ENCODE peak calls at places on chromosomes 3 and 15, in nine cellular contexts. I, F, Q, W, Z, O, V, Y and N are unnamed samples.

GRCh38 chr3:122151480-122151879 is 32.0 kb upstream of the CASR start:
- DNase-seq in I (no peak), F (no peak), Q (no peak), W (no peak), Z (no peak), O (no peak), V (no peak), Y (no peak), N (no peak)

GRCh38 chr15:39149636-39150035 is 431.2 kb upstream of the THBS1 start:
- DNase-seq in I (no peak), F (no peak), Q (no peak), W (no peak), Z (no peak), O (no peak), V (no peak), Y (no peak), N (no peak)

GRCh38 chr15:40911139-40911538 is 16.9 kb downstream of the VPS18 start:
- DNase-seq in I (no peak), F (no peak), Q (no peak), W (no peak), Z (no peak), O (no peak), V (no peak), Y (no peak), N (no peak)

GRCh38 chr15:74037171-74038117 is 42.9 kb downstream of the PML start:
- DNase-seq in I (no peak), F (no peak), Q (no peak), W (no peak), Z (no peak), O (no peak), V (no peak), Y (no peak), N (no peak)

GRCh38 chr3:186097663-186098451 is 11.0 kb downstream of the ETV5 start:
- DNase-seq in I (no peak), F (peak), Q (no peak), W (peak), Z (peak), O (peak), V (peak), Y (peak), N (peak)

GRCh38 chr3:16338999-16339398 is 74.0 kb downstream of the OXNAD1 start:
- DNase-seq in I (no peak), F (no peak), Q (no peak), W (no peak), Z (no peak), O (peak), V (no peak), Y (no peak), N (peak)

GRCh38 chr3:175270199-175270837 is 411.2 kb downstream of the NAALADL2 start:
- DNase-seq in I (no peak), F (no peak), Q (no peak), W (no peak), Z (no peak), O (peak), V (no peak), Y (no peak), N (peak)

GRCh38 chr3:52773361-52774065 is 2.8 kb upstream of the NEK4 start:
- DNase-seq in I (no peak), F (peak), Q (no peak), W (no peak), Z (peak), O (no peak), V (no peak), Y (no peak), N (no peak)

GRCh38 chr3:116446037-116446436 is 750 bp upstream of the LSAMP start:
- DNase-seq in I (no peak), F (no peak), Q (no peak), W (no peak), Z (no peak), O (no peak), V (peak), Y (no peak), N (no peak)

GRCh38 chr15:73052679-73053397 is 575 bp downstream of the NEO1 start:
- DNase-seq in I (peak), F (peak), Q (peak), W (peak), Z (peak), O (peak), V (peak), Y (peak), N (peak)

GRCh38 chr3:146640955-146641867 is 36.1 kb upstream of the PLSCR5 start:
- DNase-seq in I (no peak), F (no peak), Q (peak), W (peak), Z (no peak), O (peak), V (no peak), Y (peak), N (peak)

GRCh38 chr15:49154799-49155109 is 645 bp downstream of the COPS2 start:
- DNase-seq in I (no peak), F (no peak), Q (no peak), W (no peak), Z (no peak), O (no peak), V (no peak), Y (no peak), N (no peak)

GRCh38 chr15:101225658-101226057 is 26.2 kb downstream of the CHSY1 start:
- DNase-seq in I (no peak), F (no peak), Q (no peak), W (no peak), Z (no peak), O (no peak), V (no peak), Y (no peak), N (no peak)

GRCh38 chr3:157248590-157249425 is 88.9 kb upstream of the CCNL1 start:
- DNase-seq in I (no peak), F (no peak), Q (no peak), W (no peak), Z (no peak), O (peak), V (no peak), Y (peak), N (peak)

GRCh38 chr3:159186581-159186980 is 384.7 kb downstream of the MFSD1 start:
- DNase-seq in I (no peak), F (no peak), Q (no peak), W (no peak), Z (no peak), O (no peak), V (no peak), Y (no peak), N (no peak)

GRCh38 chr3:66938338-66938963 is 59.7 kb upstream of the KBTBD8 start:
- DNase-seq in I (no peak), F (no peak), Q (peak), W (peak), Z (peak), O (peak), V (peak), Y (peak), N (peak)

GRCh38 chr15:48566669-48567068 is 78.8 kb downstream of the FBN1 start:
- DNase-seq in I (no peak), F (no peak), Q (no peak), W (no peak), Z (no peak), O (peak), V (no peak), Y (no peak), N (peak)

GRCh38 chr3:189701934-189702693 is 70.9 kb downstream of the TP63 start:
- DNase-seq in I (no peak), F (no peak), Q (no peak), W (no peak), Z (no peak), O (no peak), V (no peak), Y (no peak), N (peak)

GRCh38 chr3:46703013-46703520 is 1.9 kb downstream of the TMIE start:
- DNase-seq in I (no peak), F (no peak), Q (no peak), W (no peak), Z (no peak), O (no peak), V (no peak), Y (no peak), N (no peak)

GRCh38 chr15:98730860-98731711 is 82.7 kb downstream of the IGF1R start:
- DNase-seq in I (no peak), F (no peak), Q (no peak), W (no peak), Z (no peak), O (no peak), V (no peak), Y (no peak), N (no peak)

GRCh38 chr3:115398481-115398880 is 224.8 kb upstream of the GAP43 start:
- DNase-seq in I (no peak), F (no peak), Q (no peak), W (no peak), Z (no peak), O (no peak), V (no peak), Y (no peak), N (no peak)

GRCh38 chr3:78978037-78978436 is 789.8 kb downstream of the ROBO1 start:
- DNase-seq in I (no peak), F (no peak), Q (no peak), W (no peak), Z (no peak), O (peak), V (no peak), Y (no peak), N (peak)

GRCh38 chr3:64049832-64050231 is 26.5 kb upstream of the PSMD6 start:
- DNase-seq in I (no peak), F (no peak), Q (no peak), W (no peak), Z (no peak), O (no peak), V (no peak), Y (no peak), N (no peak)

GRCh38 chr3:155995525-155996370 is 124.6 kb upstream of the KCNAB1 start:
- DNase-seq in I (no peak), F (no peak), Q (peak), W (no peak), Z (no peak), O (peak), V (no peak), Y (peak), N (peak)

GRCh38 chr15:69535101-69535638 is 82.6 kb downstream of the RPLP1 start:
- DNase-seq in I (no peak), F (no peak), Q (no peak), W (no peak), Z (no peak), O (peak), V (no peak), Y (no peak), N (peak)

GRCh38 chr15:88513195-88513594 is 33.3 kb downstream of the DET1 start:
- DNase-seq in I (no peak), F (no peak), Q (no peak), W (no peak), Z (no peak), O (peak), V (no peak), Y (no peak), N (no peak)

GRCh38 chr3:151971814-151972579 is 98.6 kb downstream of the SUCNR1 start:
- DNase-seq in I (no peak), F (no peak), Q (no peak), W (no peak), Z (peak), O (no peak), V (no peak), Y (peak), N (no peak)

GRCh38 chr15:31352283-31352880 is 25.7 kb downstream of the KLF13 start:
- DNase-seq in I (no peak), F (no peak), Q (no peak), W (no peak), Z (peak), O (peak), V (no peak), Y (no peak), N (no peak)

GRCh38 chr15:89429023-89429422 is 67.4 kb downstream of the RHCG start:
- DNase-seq in I (no peak), F (no peak), Q (no peak), W (no peak), Z (no peak), O (no peak), V (no peak), Y (no peak), N (no peak)

GRCh38 chr15:99406716-99407487 is 155.6 kb downstream of the LRRC28 start:
- DNase-seq in I (no peak), F (no peak), Q (no peak), W (no peak), Z (no peak), O (no peak), V (no peak), Y (no peak), N (no peak)

GRCh38 chr3:195918176-195918575 is 9.8 kb upstream of the TNK2 start:
- DNase-seq in I (no peak), F (peak), Q (no peak), W (no peak), Z (no peak), O (no peak), V (no peak), Y (no peak), N (no peak)

GRCh38 chr15:47383801-47384200 is 333.5 kb upstream of the SEMA6D start:
- DNase-seq in I (no peak), F (no peak), Q (no peak), W (no peak), Z (no peak), O (no peak), V (no peak), Y (no peak), N (no peak)

GRCh38 chr3:39383190-39383912 is at the start of gene SLC25A38:
- DNase-seq in I (peak), F (peak), Q (peak), W (peak), Z (peak), O (peak), V (peak), Y (peak), N (peak)

GRCh38 chr3:23455775-23456174 is 252.6 kb downstream of the UBE2E2 start:
- DNase-seq in I (no peak), F (no peak), Q (no peak), W (no peak), Z (no peak), O (peak), V (no peak), Y (no peak), N (peak)

GRCh38 chr3:51747840-51748239 is 31.2 kb downstream of the IQCF6 start:
- DNase-seq in I (no peak), F (no peak), Q (no peak), W (no peak), Z (no peak), O (no peak), V (no peak), Y (no peak), N (no peak)

GRCh38 chr3:132004571-132004970 is 30.2 kb downstream of the CPNE4 start:
- DNase-seq in I (no peak), F (no peak), Q (no peak), W (no peak), Z (no peak), O (peak), V (no peak), Y (no peak), N (peak)

GRCh38 chr3:141426404-141427034 is 58.2 kb downstream of the ZBTB38 start:
- DNase-seq in I (no peak), F (peak), Q (no peak), W (peak), Z (peak), O (peak), V (no peak), Y (no peak), N (peak)

GRCh38 chr3:13549513-13550256 is 760 bp downstream of the FBLN2 start:
- DNase-seq in I (no peak), F (no peak), Q (no peak), W (no peak), Z (no peak), O (no peak), V (no peak), Y (no peak), N (no peak)

GRCh38 chr3:179942560-179943075 is 94.1 kb downstream of the PEX5L start:
- DNase-seq in I (no peak), F (no peak), Q (no peak), W (no peak), Z (no peak), O (no peak), V (no peak), Y (no peak), N (no peak)

GRCh38 chr3:179948740-179949139 is 88.0 kb downstream of the PEX5L start:
- DNase-seq in I (no peak), F (no peak), Q (no peak), W (no peak), Z (no peak), O (no peak), V (no peak), Y (no peak), N (no peak)

GRCh38 chr3:179945569-179945968 is 91.2 kb downstream of the PEX5L start:
- DNase-seq in I (no peak), F (no peak), Q (no peak), W (no peak), Z (no peak), O (no peak), V (no peak), Y (no peak), N (no peak)

DNA sequence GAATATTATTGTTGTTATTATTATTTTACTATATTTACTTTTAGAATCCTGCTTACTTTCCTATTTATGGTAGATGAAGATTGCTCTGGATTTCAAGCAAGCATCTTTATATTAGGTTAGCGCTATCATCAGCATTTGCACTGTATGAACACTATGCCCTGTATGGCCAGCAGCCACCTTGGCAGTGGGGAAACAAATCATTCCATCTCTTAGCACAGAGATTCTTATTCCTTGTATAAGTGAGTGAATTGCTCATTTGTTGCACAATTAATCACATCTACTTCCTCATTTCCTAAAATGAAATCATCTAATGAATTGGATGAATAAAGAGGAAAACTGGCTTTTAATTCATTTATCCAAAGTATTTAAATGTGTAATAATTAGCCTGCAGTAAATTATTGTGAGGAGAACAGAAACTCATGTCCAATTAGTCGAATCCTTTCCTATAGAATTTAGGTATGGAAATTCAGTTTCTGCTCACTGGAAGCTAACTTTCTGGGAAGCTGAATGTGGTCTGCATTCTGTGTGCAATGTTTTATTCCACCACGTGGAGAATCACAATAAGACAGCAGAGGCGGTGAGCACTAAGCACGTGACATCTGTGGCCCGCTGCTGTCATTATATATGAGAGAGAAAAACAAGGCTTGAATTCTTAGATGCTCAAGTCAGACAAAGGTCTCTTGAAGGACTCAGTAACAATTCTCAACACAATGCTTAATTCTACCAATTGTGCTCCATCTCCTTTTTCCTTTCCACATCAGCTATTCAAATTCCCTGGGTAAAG is 93.4 kb downstream of the PEX5L start:
- DNase-seq in I (no peak), F (no peak), Q (no peak), W (no peak), Z (no peak), O (no peak), V (no peak), Y (no peak), N (no peak)
- TF ChIP-seq CTCF in I (no peak), F (no peak), Q (no peak), W (no peak), Z (no peak), O (no peak), V (no peak), Y (no peak), N (no peak)

DNA sequence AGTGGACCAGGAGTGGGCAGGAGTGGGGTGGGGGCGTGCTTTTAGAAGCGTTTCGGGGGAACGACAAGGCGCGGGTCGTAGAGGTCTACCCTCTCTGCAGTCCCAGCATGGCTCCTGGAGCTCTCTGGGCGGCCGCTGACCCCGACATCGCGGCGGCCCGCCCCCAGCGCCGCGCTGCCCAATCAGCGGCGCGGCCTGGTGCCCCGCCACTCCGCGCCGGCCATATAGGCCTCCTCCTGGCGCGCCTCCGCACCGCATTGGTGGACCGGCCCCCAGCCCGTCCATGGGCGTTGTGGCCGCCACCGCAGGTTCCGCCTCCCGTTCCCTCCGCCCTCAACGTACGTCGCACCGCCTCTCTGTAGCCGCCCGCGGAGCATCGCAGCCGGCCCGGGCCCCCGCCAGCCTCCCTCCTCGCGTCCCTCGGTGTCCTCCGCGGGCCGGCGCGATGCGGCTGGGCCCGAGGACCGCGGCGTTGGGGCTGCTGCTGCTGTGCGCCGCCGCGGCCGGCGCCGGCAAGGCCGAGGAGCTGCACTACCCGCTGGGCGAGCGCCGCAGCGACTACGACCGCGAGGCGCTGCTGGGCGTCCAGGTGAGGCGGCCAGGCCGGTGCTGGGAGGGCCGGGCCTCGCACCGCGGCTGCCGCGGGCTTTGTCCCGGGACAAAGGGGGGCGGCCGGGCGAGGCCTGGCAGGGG is at the start of gene RCN2:
- DNase-seq in I (peak), F (peak), Q (peak), W (peak), Z (peak), O (peak), V (peak), Y (peak), N (peak)
- TF ChIP-seq CTCF in I (no peak), F (no peak), Q (no peak), W (peak), Z (no peak), O (no peak), V (no peak), Y (no peak), N (no peak)

GRCh38 chr3:31687020-31687802 is 154.5 kb downstream of the STT3B start:
- DNase-seq in I (no peak), F (no peak), Q (no peak), W (no peak), Z (no peak), O (no peak), V (no peak), Y (no peak), N (no peak)
- TF ChIP-seq CTCF in I (no peak), F (no peak), Q (peak), W (no peak), Z (no peak), O (no peak), V (no peak), Y (peak), N (no peak)

GRCh38 chr3:9081201-9081818 is 118.0 kb upstream of the RAD18 start:
- DNase-seq in I (no peak), F (no peak), Q (no peak), W (no peak), Z (no peak), O (no peak), V (no peak), Y (no peak), N (no peak)

GRCh38 chr3:9079674-9080073 is 116.4 kb upstream of the RAD18 start:
- DNase-seq in I (no peak), F (no peak), Q (no peak), W (no peak), Z (no peak), O (no peak), V (no peak), Y (no peak), N (no peak)

GRCh38 chr3:9080165-9080564 is 116.9 kb upstream of the RAD18 start:
- DNase-seq in I (no peak), F (no peak), Q (no peak), W (no peak), Z (no peak), O (no peak), V (no peak), Y (no peak), N (no peak)

GRCh38 chr3:9076985-9077384 is 113.7 kb upstream of the RAD18 start:
- DNase-seq in I (no peak), F (peak), Q (no peak), W (no peak), Z (no peak), O (no peak), V (no peak), Y (no peak), N (no peak)

GRCh38 chr3:9078561-9079240 is 115.4 kb upstream of the RAD18 start:
- DNase-seq in I (no peak), F (no peak), Q (no peak), W (no peak), Z (no peak), O (no peak), V (no peak), Y (peak), N (no peak)
- TF ChIP-seq CTCF in I (no peak), F (no peak), Q (peak), W (no peak), Z (no peak), O (no peak), V (peak), Y (peak), N (no peak)

GRCh38 chr15:91049378-91050127 is 27.2 kb upstream of the VPS33B start:
- DNase-seq in I (no peak), F (peak), Q (peak), W (peak), Z (peak), O (peak), V (peak), Y (peak), N (peak)
- TF ChIP-seq CTCF in I (peak), F (peak), Q (peak), W (peak), Z (peak), O (peak), V (peak), Y (peak), N (peak)

GRCh38 chr3:11878837-11879236 is 32.2 kb upstream of the TAMM41 start:
- DNase-seq in I (no peak), F (no peak), Q (no peak), W (no peak), Z (no peak), O (no peak), V (no peak), Y (peak), N (no peak)
- TF ChIP-seq CTCF in I (no peak), F (no peak), Q (no peak), W (no peak), Z (no peak), O (no peak), V (no peak), Y (peak), N (no peak)

GRCh38 chr3:85821130-85821756 is 862.5 kb downstream of the CADM2 start:
- DNase-seq in I (no peak), F (no peak), Q (peak), W (no peak), Z (peak), O (peak), V (peak), Y (no peak), N (no peak)
- TF ChIP-seq CTCF in I (no peak), F (peak), Q (peak), W (peak), Z (peak), O (peak), V (peak), Y (peak), N (no peak)